ENCODE peak calls at places on chromosomes 7 and 10, in seven cellular contexts. U, N, K, Z, F, G and O are unnamed samples.

GRCh38 chr7:7321681-7322080 is 139.3 kb downstream of the C1GALT1 start:
- DNase-seq in U (no peak), N (no peak), K (no peak), Z (no peak), F (no peak), G (no peak), O (no peak)

GRCh38 chr7:156128496-156128895 is 316.2 kb upstream of the SHH start:
- DNase-seq in U (no peak), N (no peak), K (no peak), Z (no peak), F (no peak), G (no peak), O (no peak)

GRCh38 chr10:112716924-112717348 is 233.1 kb upstream of the TCF7L2 start:
- DNase-seq in U (peak), N (no peak), K (peak), Z (no peak), F (no peak), G (no peak), O (no peak)

GRCh38 chr7:27197137-27198042 is 2.5 kb downstream of the HOXA13 start:
- DNase-seq in U (no peak), N (no peak), K (no peak), Z (no peak), F (peak), G (no peak), O (no peak)

GRCh38 chr7:55574062-55574717 is 1.9 kb upstream of the VOPP1 start:
- DNase-seq in U (peak), N (no peak), K (no peak), Z (no peak), F (no peak), G (no peak), O (no peak)

GRCh38 chr7:24328050-24328449 is 44.1 kb downstream of the NPY start:
- DNase-seq in U (no peak), N (no peak), K (no peak), Z (no peak), F (no peak), G (no peak), O (no peak)

GRCh38 chr7:70506463-70506862 is 625.5 kb upstream of the GALNT17 start:
- DNase-seq in U (no peak), N (no peak), K (no peak), Z (no peak), F (no peak), G (no peak), O (no peak)

GRCh38 chr7:102093599-102094001 is 193.1 kb upstream of the SH2B2 start:
- DNase-seq in U (no peak), N (no peak), K (no peak), Z (no peak), F (no peak), G (no peak), O (no peak)

GRCh38 chr7:22786290-22786932 is 36.2 kb downstream of the TOMM7 start:
- DNase-seq in U (no peak), N (no peak), K (no peak), Z (no peak), F (no peak), G (no peak), O (no peak)

GRCh38 chr7:26854932-26855331 is 9.5 kb downstream of the SKAP2 start:
- DNase-seq in U (no peak), N (no peak), K (no peak), Z (no peak), F (no peak), G (no peak), O (no peak)

GRCh38 chr10:34699904-34700303 is 115.2 kb downstream of the PARD3 start:
- DNase-seq in U (no peak), N (no peak), K (no peak), Z (no peak), F (no peak), G (no peak), O (no peak)

GRCh38 chr10:125064681-125065492 is 95.5 kb downstream of the CTBP2 start:
- DNase-seq in U (no peak), N (peak), K (no peak), Z (no peak), F (no peak), G (peak), O (no peak)

GRCh38 chr7:80259-81236 is 111.8 kb upstream of the FAM20C start:
- DNase-seq in U (no peak), N (no peak), K (no peak), Z (no peak), F (peak), G (no peak), O (peak)

GRCh38 chr10:91536790-91537189 is 96.1 kb downstream of the PPP1R3C start:
- DNase-seq in U (no peak), N (no peak), K (no peak), Z (no peak), F (no peak), G (no peak), O (no peak)

GRCh38 chr7:41222704-41223103 is 480.2 kb downstream of the INHBA start:
- DNase-seq in U (peak), N (no peak), K (peak), Z (no peak), F (no peak), G (no peak), O (no peak)

GRCh38 chr10:103759100-103759781 is 96.1 kb downstream of the SH3PXD2A start:
- DNase-seq in U (peak), N (no peak), K (peak), Z (no peak), F (peak), G (no peak), O (no peak)

GRCh38 chr7:1432411-1433082 is 26.7 kb downstream of the MICALL2 start:
- DNase-seq in U (peak), N (peak), K (peak), Z (peak), F (peak), G (peak), O (peak)

GRCh38 chr7:151181011-151181431 is 6.0 kb downstream of the ASB10 start:
- DNase-seq in U (no peak), N (no peak), K (no peak), Z (no peak), F (peak), G (no peak), O (no peak)

GRCh38 chr7:74057216-74057925 is 26.2 kb upstream of the LIMK1 start:
- DNase-seq in U (no peak), N (no peak), K (no peak), Z (no peak), F (peak), G (no peak), O (no peak)

GRCh38 chr10:77837248-77837924 is 89.2 kb downstream of the DLG5 start:
- DNase-seq in U (peak), N (peak), K (peak), Z (no peak), F (no peak), G (no peak), O (no peak)
- TF ChIP-seq CTCF in U (peak), N (no peak), K (peak), Z (no peak), F (no peak), G (no peak), O (no peak)

DNA sequence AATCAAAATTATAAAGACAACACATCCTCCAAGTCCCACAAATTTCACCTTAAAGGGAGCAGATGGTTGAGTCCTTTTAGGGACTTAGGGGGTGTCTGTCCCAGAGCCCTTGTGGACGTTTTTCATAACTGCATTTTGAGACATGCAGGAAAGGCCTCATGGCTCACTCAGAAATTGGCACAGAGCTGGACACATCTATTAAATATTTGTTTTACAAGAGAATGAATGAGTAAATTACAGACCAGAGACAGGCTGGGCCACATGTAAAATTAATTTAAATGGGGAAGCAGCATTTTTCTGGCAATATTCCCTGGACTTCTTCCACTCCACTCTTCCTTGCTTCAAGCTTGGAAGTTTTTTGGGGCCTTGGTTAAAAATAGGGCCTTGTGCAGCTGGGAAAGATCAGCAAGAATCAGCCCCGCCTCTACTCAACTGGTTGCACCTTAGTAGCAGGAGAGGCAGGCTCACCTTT is 20.0 kb downstream of the LAMB1 start:
- DNase-seq in U (no peak), N (no peak), K (no peak), Z (no peak), F (no peak), G (no peak), O (no peak)
- TF ChIP-seq CTCF in U (peak), N (no peak), K (peak), Z (no peak), F (no peak), G (no peak), O (no peak)

DNA sequence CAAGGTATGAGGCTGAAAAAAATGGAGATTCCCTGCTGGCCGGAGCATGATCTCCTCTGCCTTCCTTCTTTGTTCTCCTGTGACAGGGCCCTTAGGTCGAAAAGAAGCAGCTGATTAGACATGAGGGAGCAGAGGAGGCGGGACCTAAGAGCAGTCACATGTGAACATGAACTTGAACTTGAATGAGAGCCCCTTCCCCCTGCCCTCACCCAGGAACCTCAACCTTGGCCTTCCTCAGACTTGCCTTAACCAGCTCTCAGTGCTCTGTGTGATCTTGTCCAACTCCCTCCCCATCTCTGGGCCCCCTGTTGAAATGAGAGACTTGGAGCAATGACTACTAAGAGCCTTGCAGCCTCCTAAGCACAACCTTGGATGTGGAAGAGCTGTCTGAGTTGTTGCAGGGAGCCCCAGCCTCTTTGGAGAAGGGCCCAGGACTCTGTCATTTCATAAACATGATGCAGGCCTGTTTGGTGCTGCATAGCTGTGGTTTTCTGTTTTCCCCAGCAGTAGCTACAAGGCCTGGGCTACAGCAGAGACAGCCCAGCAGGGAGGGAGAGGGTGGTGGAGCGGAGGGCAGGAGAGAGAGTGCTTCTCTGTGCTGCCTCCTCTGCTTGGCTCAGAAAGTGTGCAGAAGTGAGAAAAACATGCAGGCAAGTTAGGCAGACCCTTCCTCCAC is 124.0 kb upstream of the ZMIZ1 start:
- DNase-seq in U (peak), N (no peak), K (peak), Z (no peak), F (no peak), G (peak), O (no peak)
- TF ChIP-seq CTCF in U (no peak), N (no peak), K (peak), Z (no peak), F (no peak), G (no peak), O (no peak)

GRCh38 chr7:122013070-122013469 is 131.0 kb downstream of the AASS start:
- DNase-seq in U (no peak), N (no peak), K (no peak), Z (no peak), F (no peak), G (no peak), O (no peak)

GRCh38 chr7:122010116-122010515 is 133.9 kb downstream of the AASS start:
- DNase-seq in U (no peak), N (no peak), K (no peak), Z (no peak), F (no peak), G (no peak), O (no peak)

GRCh38 chr7:122018032-122018431 is 126.0 kb downstream of the AASS start:
- DNase-seq in U (no peak), N (no peak), K (no peak), Z (no peak), F (no peak), G (no peak), O (no peak)

GRCh38 chr7:122014697-122015096 is 129.4 kb downstream of the AASS start:
- DNase-seq in U (no peak), N (no peak), K (no peak), Z (no peak), F (no peak), G (no peak), O (no peak)
- TF ChIP-seq CTCF in U (no peak), N (no peak), K (no peak), Z (no peak), F (no peak), G (no peak), O (no peak)

GRCh38 chr10:23198610-23198939 is 6.5 kb downstream of the PTF1A start:
- DNase-seq in U (no peak), N (no peak), K (no peak), Z (no peak), F (no peak), G (no peak), O (no peak)

GRCh38 chr10:23199768-23200511 is 7.8 kb downstream of the PTF1A start:
- DNase-seq in U (no peak), N (no peak), K (no peak), Z (no peak), F (no peak), G (no peak), O (no peak)

GRCh38 chr10:23200586-23200985 is 8.5 kb downstream of the PTF1A start:
- DNase-seq in U (no peak), N (no peak), K (no peak), Z (no peak), F (no peak), G (no peak), O (no peak)

GRCh38 chr10:23197416-23197861 is 5.3 kb downstream of the PTF1A start:
- DNase-seq in U (no peak), N (no peak), K (no peak), Z (no peak), F (no peak), G (no peak), O (no peak)

GRCh38 chr10:23198940-23199767 is 7.0 kb downstream of the PTF1A start:
- DNase-seq in U (no peak), N (no peak), K (no peak), Z (no peak), F (no peak), G (no peak), O (no peak)
- TF ChIP-seq CTCF in U (no peak), N (no peak), K (no peak), Z (no peak), F (no peak), G (no peak), O (no peak)